ENCODE peak calls at places on chromosomes 16 and 17, in six cellular contexts. O is activated CD4-positive, CD25-positive, alpha-beta regulatory T cell treated with anti-CD3 and anti-CD28 coated beads, Interleukin-2, amount 50 U/mL, for 16 hours; M is glutamatergic neuron; X is RCC 7860; F is Daoy; Y is EL. G is an unnamed sample.

GRCh38 chr17:7704601-7705268 is at the start of gene EFNB3:
- DNase-seq in M (peak), X (no peak), O (no peak), F (peak), Y (peak), G (no peak)

GRCh38 chr17:38425048-38425447 is 3.2 kb upstream of the ARHGAP23 start:
- DNase-seq in M (no peak), O (no peak), Y (no peak), X (no peak), F (no peak), G (no peak)

GRCh38 chr16:46789499-46790414 is 41.2 kb downstream of the C16orf87 start:
- DNase-seq in O (peak), M (peak), Y (peak), F (peak), X (no peak), G (peak)

GRCh38 chr16:5541356-5541755 is 443.8 kb upstream of the EEF2KMT start:
- DNase-seq in M (no peak), O (no peak), X (no peak), Y (no peak), F (no peak), G (no peak)

GRCh38 chr17:78082988-78083387 is 45.6 kb downstream of the TMC6 start:
- DNase-seq in M (no peak), X (no peak), F (no peak), O (no peak), Y (no peak), G (no peak)

GRCh38 chr17:38320482-38320881 is 23.3 kb downstream of the GPR179 start:
- DNase-seq in F (no peak), Y (no peak), M (no peak), X (no peak), O (no peak), G (no peak)

GRCh38 chr17:30554839-30555751 is 77.9 kb downstream of the GOSR1 start:
- DNase-seq in X (peak), Y (peak), F (peak), M (no peak), O (no peak), G (peak)

GRCh38 chr17:83151442-83152220 is 72.2 kb downstream of the METRNL start:
- DNase-seq in O (no peak), Y (peak), F (no peak), M (no peak), X (no peak), G (peak)

GRCh38 chr17:72538921-72539352 is 418.1 kb downstream of the SOX9 start:
- DNase-seq in O (no peak), X (no peak), Y (no peak), M (peak), F (no peak), G (no peak)

GRCh38 chr16:50402298-50402895 is 33.6 kb upstream of the BRD7 start:
- DNase-seq in O (no peak), M (no peak), Y (no peak), F (no peak), X (no peak), G (no peak)

GRCh38 chr17:73359987-73360410 is 48.2 kb upstream of the CDC42EP4 start:
- DNase-seq in F (no peak), X (no peak), O (no peak), M (no peak), Y (no peak), G (no peak)

GRCh38 chr17:305090-305976 is 47.3 kb downstream of the RPH3AL start:
- DNase-seq in F (no peak), O (no peak), Y (no peak), X (peak), M (peak), G (no peak)

GRCh38 chr16:27779719-27780161 is 229.8 kb downstream of the KATNIP start:
- DNase-seq in X (no peak), M (peak), F (peak), Y (peak), O (no peak), G (peak)

GRCh38 chr17:43803758-43804157 is 23.5 kb downstream of the CFAP97D1 start:
- DNase-seq in Y (peak), M (no peak), O (no peak), F (no peak), X (no peak), G (no peak)

GRCh38 chr17:2123467-2124251 is 68.8 kb downstream of the HIC1 start:
- DNase-seq in X (no peak), F (no peak), Y (peak), M (no peak), O (no peak), G (no peak)

GRCh38 chr16:74997042-74997491 is 1.8 kb upstream of the ZNRF1 start:
- DNase-seq in F (no peak), O (no peak), Y (no peak), X (no peak), M (no peak), G (no peak)

GRCh38 chr17:78107457-78107856 is 21.1 kb downstream of the TMC6 start:
- DNase-seq in F (no peak), X (no peak), O (no peak), M (no peak), Y (no peak), G (no peak)

GRCh38 chr17:66784621-66785364 is 50.1 kb upstream of the CACNG5 start:
- DNase-seq in M (no peak), X (no peak), F (no peak), O (no peak), Y (no peak), G (no peak)

GRCh38 chr17:10385871-10386270 is 13.1 kb upstream of the MYH13 start:
- DNase-seq in Y (no peak), X (no peak), O (no peak), M (no peak), F (no peak), G (no peak)

GRCh38 chr17:27477971-27478684 is 21.9 kb downstream of the KSR1 start:
- DNase-seq in F (peak), X (no peak), Y (no peak), O (no peak), M (no peak), G (no peak)

GRCh38 chr16:14129502-14129901 is 58.4 kb downstream of the MRTFB start:
- DNase-seq in F (no peak), M (no peak), O (no peak), Y (no peak), X (no peak), G (no peak)

GRCh38 chr16:74111583-74111982 is 185.0 kb upstream of the PSMD7 start:
- DNase-seq in F (no peak), M (no peak), Y (no peak), X (no peak), O (no peak), G (no peak)

G was measured in brain microvascular endothelial cell.